ENCODE peak calls at places on chromosomes 12 and 14, in four cellular contexts. One of them, this sample, is unnamed.

GRCh38 chr12:122961551-122962329 is 4.5 kb downstream of the ABCB9 start:
- DNase-seq in psoas muscle: no peak
- DNase-seq in left ventricle myocardium inferior: no peak
- DNase-seq in aorta: no peak
- DNase-seq in this sample: no peak

GRCh38 chr14:104882325-104882973 is 17.4 kb downstream of the CEP170B start:
- DNase-seq in psoas muscle: peak; percentile 54
- DNase-seq in left ventricle myocardium inferior: peak; percentile 14
- DNase-seq in aorta: peak; percentile 64
- DNase-seq in this sample: no peak

GRCh38 chr14:51547260-51547659 is 104.5 kb upstream of the FRMD6 start:
- DNase-seq in psoas muscle: no peak
- DNase-seq in left ventricle myocardium inferior: no peak
- DNase-seq in aorta: no peak
- DNase-seq in this sample: no peak

GRCh38 chr12:2804390-2805145 is 7.9 kb upstream of the ITFG2 start:
- DNase-seq in psoas muscle: peak; percentile 73
- DNase-seq in left ventricle myocardium inferior: peak; percentile 76
- DNase-seq in aorta: no peak
- DNase-seq in this sample: no peak

GRCh38 chr14:98114122-98114895 is 1157.7 kb downstream of the BCL11B start:
- DNase-seq in psoas muscle: no peak
- DNase-seq in left ventricle myocardium inferior: no peak
- DNase-seq in aorta: no peak
- DNase-seq in this sample: no peak

GRCh38 chr12:50572275-50572674 is 67.5 kb downstream of the DIP2B start:
- DNase-seq in psoas muscle: no peak
- DNase-seq in left ventricle myocardium inferior: no peak
- DNase-seq in aorta: no peak
- DNase-seq in this sample: no peak

GRCh38 chr12:56315256-56315625 is 547 bp downstream of the CNPY2 start:
- DNase-seq in psoas muscle: no peak
- DNase-seq in left ventricle myocardium inferior: no peak
- DNase-seq in aorta: no peak
- DNase-seq in this sample: no peak

GRCh38 chr12:570237-570925 is 92.9 kb downstream of the NINJ2 start:
- DNase-seq in psoas muscle: peak; percentile 92
- DNase-seq in left ventricle myocardium inferior: peak; percentile 81
- DNase-seq in aorta: peak; percentile 92
- DNase-seq in this sample: peak; percentile 53

GRCh38 chr14:85535916-85536834 is 6.2 kb downstream of the FLRT2 start:
- DNase-seq in psoas muscle: no peak
- DNase-seq in left ventricle myocardium inferior: no peak
- DNase-seq in aorta: no peak
- DNase-seq in this sample: no peak

GRCh38 chr14:101458536-101459391 is 102.5 kb upstream of the DIO3 start:
- DNase-seq in psoas muscle: no peak
- DNase-seq in left ventricle myocardium inferior: no peak
- DNase-seq in aorta: peak; percentile 73
- DNase-seq in this sample: no peak

GRCh38 chr12:28998662-28999120 is 150.4 kb upstream of the FAR2 start:
- DNase-seq in psoas muscle: no peak
- DNase-seq in left ventricle myocardium inferior: no peak
- DNase-seq in aorta: no peak
- DNase-seq in this sample: no peak

GRCh38 chr12:9227953-9228352 is 19.8 kb upstream of the PZP start:
- DNase-seq in psoas muscle: no peak
- DNase-seq in left ventricle myocardium inferior: no peak
- DNase-seq in aorta: no peak
- DNase-seq in this sample: no peak

GRCh38 chr12:109393437-109394345 is 46.0 kb downstream of the MYO1H start:
- DNase-seq in psoas muscle: no peak
- DNase-seq in left ventricle myocardium inferior: no peak
- DNase-seq in aorta: no peak
- DNase-seq in this sample: no peak

GRCh38 chr14:33611405-33612183 is 339.3 kb downstream of the EGLN3 start:
- DNase-seq in psoas muscle: no peak
- DNase-seq in left ventricle myocardium inferior: no peak
- DNase-seq in aorta: no peak
- DNase-seq in this sample: no peak

GRCh38 chr12:106903241-106903950 is 52.3 kb upstream of the TMEM263 start:
- DNase-seq in psoas muscle: peak; percentile 85
- DNase-seq in left ventricle myocardium inferior: peak; percentile 71
- DNase-seq in aorta: peak; percentile 90
- DNase-seq in this sample: peak; percentile 70

GRCh38 chr12:11891350-11892064 is 179.2 kb upstream of the BCL2L14 start:
- DNase-seq in psoas muscle: no peak
- DNase-seq in left ventricle myocardium inferior: peak; percentile 45
- DNase-seq in aorta: no peak
- DNase-seq in this sample: no peak

GRCh38 chr12:89621511-89621910 is 87.1 kb downstream of the ATP2B1 start:
- DNase-seq in psoas muscle: no peak
- DNase-seq in left ventricle myocardium inferior: no peak
- DNase-seq in aorta: no peak
- DNase-seq in this sample: no peak

GRCh38 chr12:79692860-79693605 is 2.3 kb upstream of the PAWR start:
- DNase-seq in psoas muscle: no peak
- DNase-seq in left ventricle myocardium inferior: no peak
- DNase-seq in aorta: no peak
- DNase-seq in this sample: no peak

GRCh38 chr12:6285063-6285477 is 25.4 kb upstream of the PLEKHG6 start:
- DNase-seq in psoas muscle: peak; percentile 69
- DNase-seq in left ventricle myocardium inferior: no peak
- DNase-seq in aorta: peak; percentile 78
- DNase-seq in this sample: no peak

GRCh38 chr14:100281286-100282082 is 24.8 kb downstream of the SLC25A29 start:
- DNase-seq in psoas muscle: no peak
- DNase-seq in left ventricle myocardium inferior: no peak
- DNase-seq in aorta: peak; percentile 39
- DNase-seq in this sample: no peak

GRCh38 chr12:1184402-1184801 is 193.4 kb downstream of the ERC1 start:
- DNase-seq in psoas muscle: no peak
- DNase-seq in left ventricle myocardium inferior: no peak
- DNase-seq in aorta: no peak
- DNase-seq in this sample: no peak

GRCh38 chr14:19800282-19801117 is 3.1 kb upstream of the OR4N2 start:
- DNase-seq in psoas muscle: peak; percentile 53
- DNase-seq in left ventricle myocardium inferior: no peak
- DNase-seq in aorta: no peak
- DNase-seq in this sample: no peak

GRCh38 chr12:41365653-41366131 is 177.6 kb downstream of the PDZRN4 start:
- DNase-seq in psoas muscle: no peak
- DNase-seq in left ventricle myocardium inferior: no peak
- DNase-seq in aorta: no peak
- DNase-seq in this sample: no peak

GRCh38 chr14:68300608-68301007 is 481.0 kb downstream of the RAD51B start:
- DNase-seq in psoas muscle: no peak
- DNase-seq in left ventricle myocardium inferior: no peak
- DNase-seq in aorta: no peak
- DNase-seq in this sample: no peak

GRCh38 chr12:6434205-6435180 is 10.3 kb upstream of the CD27 start:
- DNase-seq in psoas muscle: no peak
- DNase-seq in left ventricle myocardium inferior: no peak
- DNase-seq in aorta: peak; percentile 40
- DNase-seq in this sample: no peak

GRCh38 chr12:46214668-46215429 is 54.0 kb downstream of the SLC38A1 start:
- DNase-seq in psoas muscle: no peak
- DNase-seq in left ventricle myocardium inferior: no peak
- DNase-seq in aorta: no peak
- DNase-seq in this sample: no peak

GRCh38 chr14:73741386-73741875 is 27.2 kb upstream of the PNMA1 start:
- DNase-seq in psoas muscle: peak; percentile 80
- DNase-seq in left ventricle myocardium inferior: peak; percentile 79
- DNase-seq in aorta: peak; percentile 88
- DNase-seq in this sample: no peak

GRCh38 chr12:118548887-118549286 is 172.5 kb downstream of the SUDS3 start:
- DNase-seq in psoas muscle: no peak
- DNase-seq in left ventricle myocardium inferior: no peak
- DNase-seq in aorta: no peak
- DNase-seq in this sample: no peak

GRCh38 chr12:104433061-104433460 is 23.7 kb upstream of the CHST11 start:
- DNase-seq in psoas muscle: no peak
- DNase-seq in left ventricle myocardium inferior: no peak
- DNase-seq in aorta: no peak
- DNase-seq in this sample: no peak

GRCh38 chr14:99790201-99790977 is 2.8 kb upstream of the EML1 start:
- DNase-seq in psoas muscle: no peak
- DNase-seq in left ventricle myocardium inferior: no peak
- DNase-seq in aorta: no peak
- DNase-seq in this sample: no peak

GRCh38 chr14:21102472-21103164 is 1.8 kb downstream of the TMEM253 start:
- DNase-seq in psoas muscle: no peak
- DNase-seq in left ventricle myocardium inferior: no peak
- DNase-seq in aorta: no peak
- DNase-seq in this sample: no peak

GRCh38 chr14:35470775-35471174 is 63.2 kb upstream of the INSM2 start:
- DNase-seq in psoas muscle: no peak
- DNase-seq in left ventricle myocardium inferior: no peak
- DNase-seq in aorta: no peak
- DNase-seq in this sample: no peak

GRCh38 chr12:9741726-9742125 is 8.8 kb upstream of the CLECL1 start:
- DNase-seq in psoas muscle: no peak
- DNase-seq in left ventricle myocardium inferior: no peak
- DNase-seq in aorta: no peak
- DNase-seq in this sample: no peak

GRCh38 chr12:2112401-2112800 is 59.6 kb downstream of the CACNA1C start:
- DNase-seq in psoas muscle: no peak
- DNase-seq in left ventricle myocardium inferior: no peak
- DNase-seq in aorta: no peak
- DNase-seq in this sample: no peak

GRCh38 chr12:95231190-95231589 is 13.6 kb downstream of the VEZT start:
- DNase-seq in psoas muscle: no peak
- DNase-seq in left ventricle myocardium inferior: no peak
- DNase-seq in aorta: no peak
- DNase-seq in this sample: no peak

GRCh38 chr14:35506927-35507326 is 27.0 kb upstream of the INSM2 start:
- DNase-seq in psoas muscle: no peak
- DNase-seq in left ventricle myocardium inferior: no peak
- DNase-seq in aorta: no peak
- DNase-seq in this sample: no peak

GRCh38 chr14:62807636-62808035 is 237.6 kb downstream of the KCNH5 start:
- DNase-seq in psoas muscle: no peak
- DNase-seq in left ventricle myocardium inferior: no peak
- DNase-seq in aorta: no peak
- DNase-seq in this sample: no peak
- H3K9me3 ChIP-seq in psoas muscle: no peaks in the 10 kb centered on the region
- H3K9me3 ChIP-seq in left ventricle myocardium inferior: peaks cover 8% of the 10 kb centered on the region
- H3K9me3 ChIP-seq in aorta: peaks cover 1% of the 10 kb centered on the region
- H3K9me3 ChIP-seq in this sample: no peaks in the 10 kb centered on the region

DNA sequence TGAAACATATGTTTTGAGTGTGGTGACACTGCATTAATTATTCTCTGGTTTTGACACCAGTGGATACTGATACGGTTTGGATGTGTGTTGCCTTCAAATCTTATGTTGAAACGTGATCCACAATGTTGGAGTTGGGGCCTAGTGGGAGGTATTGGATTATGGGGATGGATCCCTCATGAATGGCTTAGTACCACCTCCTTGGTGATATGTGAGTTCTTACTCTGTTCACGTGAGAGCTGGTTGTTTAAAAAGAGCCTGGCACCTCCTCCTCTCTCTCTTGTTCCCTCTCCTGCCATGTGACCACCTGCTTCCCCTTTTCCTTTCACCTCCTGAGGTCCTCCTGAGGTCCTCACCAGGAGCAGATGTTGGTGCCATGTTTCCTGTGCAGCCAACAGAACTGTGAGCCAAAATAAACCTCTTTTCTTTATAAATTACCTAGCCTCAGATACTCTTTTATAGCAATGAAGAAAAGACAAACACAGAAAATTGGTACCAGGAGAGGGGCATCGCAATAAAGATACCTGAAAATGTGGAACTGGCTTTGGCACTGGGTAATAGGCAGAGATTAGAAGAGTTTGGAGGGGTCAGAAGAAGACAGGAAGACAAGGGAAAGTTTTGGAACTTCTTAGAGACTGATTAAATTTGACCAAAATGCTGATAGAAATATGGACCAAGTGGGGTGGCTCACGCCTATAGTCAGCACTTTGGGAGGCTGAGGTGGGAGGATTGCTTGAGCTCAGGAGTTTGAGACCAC is 23.1 kb downstream of the RASSF3 start:
- DNase-seq in psoas muscle: no peak
- DNase-seq in left ventricle myocardium inferior: no peak
- DNase-seq in aorta: no peak
- DNase-seq in this sample: no peak
- H3K4me1 ChIP-seq in psoas muscle: no peaks in the 10 kb centered on the region
- H3K4me1 ChIP-seq in left ventricle myocardium inferior: peaks cover 65% of the 10 kb centered on the region
- H3K4me1 ChIP-seq in aorta: peaks cover 11% of the 10 kb centered on the region
- H3K4me1 ChIP-seq in this sample: no peaks in the 10 kb centered on the region

GRCh38 chr12:32692358-32692757 is 13.3 kb downstream of the DNM1L start:
- DNase-seq in psoas muscle: no peak
- DNase-seq in left ventricle myocardium inferior: no peak
- DNase-seq in aorta: no peak
- DNase-seq in this sample: no peak
- H3K9me3 ChIP-seq in psoas muscle: no peaks in the 10 kb centered on the region
- H3K9me3 ChIP-seq in left ventricle myocardium inferior: peaks cover 8% of the 10 kb centered on the region
- H3K9me3 ChIP-seq in aorta: no peaks in the 10 kb centered on the region
- H3K9me3 ChIP-seq in this sample: no peaks in the 10 kb centered on the region

DNA sequence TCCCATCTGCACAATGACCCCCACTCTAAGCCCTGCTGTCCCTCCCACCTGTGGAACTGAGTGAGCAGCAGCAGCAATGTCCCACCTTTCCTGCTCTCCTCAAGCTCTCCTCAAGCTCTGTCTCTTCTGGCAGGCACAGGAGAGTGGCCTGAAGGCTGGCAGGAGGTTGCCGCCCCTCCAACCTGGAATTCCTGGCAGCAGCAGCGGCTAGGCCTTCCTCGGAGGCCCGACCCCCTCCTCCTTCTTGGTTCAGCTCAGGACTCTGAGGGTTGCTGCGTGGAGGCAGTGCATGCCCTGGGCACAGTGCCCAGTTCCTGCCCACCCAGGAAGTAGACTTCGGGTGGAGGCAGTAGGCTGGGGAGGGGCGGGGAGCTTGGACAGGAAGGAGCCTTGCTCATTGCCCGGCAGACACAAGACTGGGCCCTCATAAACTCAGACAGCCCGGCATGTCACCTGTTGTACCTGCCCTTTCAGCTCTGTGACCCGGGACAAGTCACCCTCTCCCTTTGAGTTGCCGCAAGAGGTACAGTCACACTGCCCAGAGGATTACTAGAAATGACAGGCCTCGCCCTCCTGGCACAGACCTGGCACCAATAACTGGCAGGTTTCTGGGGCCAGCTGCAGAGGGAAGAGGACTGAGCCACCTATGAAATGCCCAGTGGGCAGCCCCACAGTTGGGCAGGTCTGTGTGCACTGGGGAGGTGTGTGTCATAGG is 2.1 kb upstream of the SERPINA1 start:
- DNase-seq in psoas muscle: peak; percentile 66
- DNase-seq in left ventricle myocardium inferior: peak; percentile 69
- DNase-seq in aorta: no peak
- DNase-seq in this sample: peak; percentile 45
- H3K4me1 ChIP-seq in psoas muscle: no peaks in the 10 kb centered on the region
- H3K4me1 ChIP-seq in left ventricle myocardium inferior: no peaks in the 10 kb centered on the region
- H3K4me1 ChIP-seq in aorta: no peaks in the 10 kb centered on the region
- H3K4me1 ChIP-seq in this sample: no peaks in the 10 kb centered on the region

GRCh38 chr12:130489293-130489692 is 151.6 kb downstream of the PIWIL1 start:
- DNase-seq in psoas muscle: no peak
- DNase-seq in left ventricle myocardium inferior: no peak
- DNase-seq in aorta: peak; percentile 31
- DNase-seq in this sample: no peak
- H3K9me3 ChIP-seq in psoas muscle: no peaks in the 10 kb centered on the region
- H3K9me3 ChIP-seq in left ventricle myocardium inferior: peaks cover 3% of the 10 kb centered on the region
- H3K9me3 ChIP-seq in aorta: peaks cover 1% of the 10 kb centered on the region
- H3K9me3 ChIP-seq in this sample: no peaks in the 10 kb centered on the region

GRCh38 chr14:91416744-91417133 is 881 bp downstream of the CCDC88C start:
- DNase-seq in psoas muscle: no peak
- DNase-seq in left ventricle myocardium inferior: no peak
- DNase-seq in aorta: no peak
- DNase-seq in this sample: no peak
- H3K4me1 ChIP-seq in psoas muscle: peaks cover 4% of the 10 kb centered on the region
- H3K4me1 ChIP-seq in left ventricle myocardium inferior: peaks cover 28% of the 10 kb centered on the region
- H3K4me1 ChIP-seq in aorta: no peaks in the 10 kb centered on the region
- H3K4me1 ChIP-seq in this sample: peaks cover 4% of the 10 kb centered on the region